ENCODE peak calls at places on chromosomes 3 and 15, in eight cellular contexts. One of them, this sample, is unnamed.

GRCh38 chr3:58559586-58559985 is 17.6 kb downstream of the FAM107A start:
- DNase-seq in SK-N-SH: no peak
- DNase-seq in H1: no peak
- DNase-seq in A549: no peak
- DNase-seq in ovary: no peak
- DNase-seq in transverse colon: no peak
- DNase-seq in K562: no peak
- DNase-seq in suprapubic skin: peak
- DNase-seq in this sample: no peak

GRCh38 chr3:69205385-69205784 is 83.0 kb upstream of the LMOD3 start:
- DNase-seq in SK-N-SH: no peak
- DNase-seq in H1: no peak
- DNase-seq in A549: no peak
- DNase-seq in ovary: no peak
- DNase-seq in transverse colon: no peak
- DNase-seq in K562: no peak
- DNase-seq in suprapubic skin: no peak
- DNase-seq in this sample: no peak

GRCh38 chr15:88785217-88785616 is 18.0 kb upstream of the ACAN start:
- DNase-seq in SK-N-SH: no peak
- DNase-seq in H1: no peak
- DNase-seq in A549: no peak
- DNase-seq in ovary: no peak
- DNase-seq in transverse colon: no peak
- DNase-seq in K562: no peak
- DNase-seq in suprapubic skin: no peak
- DNase-seq in this sample: no peak

GRCh38 chr3:127690106-127690505 is 17.4 kb downstream of the ABTB1 start:
- DNase-seq in SK-N-SH: no peak
- DNase-seq in H1: no peak
- DNase-seq in A549: peak
- DNase-seq in ovary: no peak
- DNase-seq in transverse colon: no peak
- DNase-seq in K562: no peak
- DNase-seq in suprapubic skin: no peak
- DNase-seq in this sample: peak

GRCh38 chr3:172155880-172156279 is 116.5 kb downstream of the FNDC3B start:
- DNase-seq in SK-N-SH: no peak
- DNase-seq in H1: no peak
- DNase-seq in A549: no peak
- DNase-seq in ovary: no peak
- DNase-seq in transverse colon: no peak
- DNase-seq in K562: no peak
- DNase-seq in suprapubic skin: no peak
- DNase-seq in this sample: no peak

GRCh38 chr15:64009798-64010241 is 36.5 kb downstream of the DAPK2 start:
- DNase-seq in SK-N-SH: no peak
- DNase-seq in H1: no peak
- DNase-seq in A549: no peak
- DNase-seq in ovary: no peak
- DNase-seq in transverse colon: no peak
- DNase-seq in K562: no peak
- DNase-seq in suprapubic skin: no peak
- DNase-seq in this sample: no peak

GRCh38 chr3:113070226-113071220 is 79.7 kb downstream of the GTPBP8 start:
- DNase-seq in SK-N-SH: no peak
- DNase-seq in H1: no peak
- DNase-seq in A549: peak
- DNase-seq in ovary: no peak
- DNase-seq in transverse colon: no peak
- DNase-seq in K562: no peak
- DNase-seq in suprapubic skin: no peak
- DNase-seq in this sample: no peak

GRCh38 chr15:63726491-63726890 is 107.3 kb downstream of the HERC1 start:
- DNase-seq in SK-N-SH: no peak
- DNase-seq in H1: no peak
- DNase-seq in A549: no peak
- DNase-seq in ovary: no peak
- DNase-seq in transverse colon: no peak
- DNase-seq in K562: no peak
- DNase-seq in suprapubic skin: no peak
- DNase-seq in this sample: no peak

GRCh38 chr15:38991701-38992100 is 427.1 kb upstream of the RASGRP1 start:
- DNase-seq in SK-N-SH: no peak
- DNase-seq in H1: no peak
- DNase-seq in A549: no peak
- DNase-seq in ovary: no peak
- DNase-seq in transverse colon: no peak
- DNase-seq in K562: no peak
- DNase-seq in suprapubic skin: no peak
- DNase-seq in this sample: no peak
- TF ChIP-seq EP300 in SK-N-SH: no peak
- TF ChIP-seq EP300 in H1: no peak
- TF ChIP-seq EP300 in A549: no peak
- TF ChIP-seq EP300 in ovary: no peak
- TF ChIP-seq EP300 in transverse colon: no peak
- TF ChIP-seq EP300 in K562: no peak
- TF ChIP-seq EP300 in suprapubic skin: no peak
- TF ChIP-seq EP300 in this sample: no peak

GRCh38 chr3:165645191-165645590 is 192.0 kb downstream of the BCHE start:
- DNase-seq in SK-N-SH: no peak
- DNase-seq in H1: no peak
- DNase-seq in A549: no peak
- DNase-seq in ovary: no peak
- DNase-seq in transverse colon: no peak
- DNase-seq in K562: no peak
- DNase-seq in suprapubic skin: no peak
- DNase-seq in this sample: no peak
- TF ChIP-seq EP300 in SK-N-SH: no peak
- TF ChIP-seq EP300 in H1: no peak
- TF ChIP-seq EP300 in A549: no peak
- TF ChIP-seq EP300 in ovary: no peak
- TF ChIP-seq EP300 in transverse colon: no peak
- TF ChIP-seq EP300 in K562: no peak
- TF ChIP-seq EP300 in suprapubic skin: no peak
- TF ChIP-seq EP300 in this sample: no peak

GRCh38 chr3:184227481-184227935 is 1.9 kb upstream of the VWA5B2 start:
- DNase-seq in SK-N-SH: peak
- DNase-seq in H1: no peak
- DNase-seq in A549: peak
- DNase-seq in ovary: no peak
- DNase-seq in transverse colon: peak
- DNase-seq in K562: peak
- DNase-seq in suprapubic skin: no peak
- DNase-seq in this sample: no peak
- TF ChIP-seq EP300 in SK-N-SH: no peak
- TF ChIP-seq EP300 in H1: no peak
- TF ChIP-seq EP300 in A549: no peak
- TF ChIP-seq EP300 in ovary: no peak
- TF ChIP-seq EP300 in transverse colon: no peak
- TF ChIP-seq EP300 in K562: no peak
- TF ChIP-seq EP300 in suprapubic skin: no peak
- TF ChIP-seq EP300 in this sample: no peak

GRCh38 chr3:73361591-73361990 is 263.1 kb downstream of the PDZRN3 start:
- DNase-seq in SK-N-SH: no peak
- DNase-seq in H1: no peak
- DNase-seq in A549: no peak
- DNase-seq in ovary: no peak
- DNase-seq in transverse colon: no peak
- DNase-seq in K562: no peak
- DNase-seq in suprapubic skin: no peak
- DNase-seq in this sample: no peak
- TF ChIP-seq EP300 in SK-N-SH: peak
- TF ChIP-seq EP300 in H1: no peak
- TF ChIP-seq EP300 in A549: no peak
- TF ChIP-seq EP300 in ovary: no peak
- TF ChIP-seq EP300 in transverse colon: no peak
- TF ChIP-seq EP300 in K562: no peak
- TF ChIP-seq EP300 in suprapubic skin: no peak
- TF ChIP-seq EP300 in this sample: no peak

DNA sequence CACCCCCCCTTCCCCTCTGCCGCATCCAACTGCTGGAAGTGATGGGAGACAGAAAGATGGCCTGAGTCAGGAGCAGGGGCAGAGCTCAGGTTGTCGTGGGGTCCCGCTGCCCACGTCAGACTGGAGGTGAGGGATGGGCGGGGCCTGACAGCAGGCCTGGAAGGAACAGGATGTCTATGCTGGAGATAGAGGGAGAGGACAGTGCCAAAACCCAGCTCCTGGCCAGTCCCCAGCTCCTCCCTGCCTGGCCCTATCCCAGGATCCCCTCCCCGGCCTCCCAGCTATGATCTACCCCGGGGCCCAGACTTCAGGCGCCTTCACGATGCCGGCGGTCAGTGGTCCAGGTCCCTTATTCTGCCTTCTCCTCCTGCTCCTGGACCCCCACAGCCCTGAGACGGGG is at the start of gene LMAN1L:
- DNase-seq in SK-N-SH: no peak
- DNase-seq in H1: no peak
- DNase-seq in A549: no peak
- DNase-seq in ovary: no peak
- DNase-seq in transverse colon: no peak
- DNase-seq in K562: no peak
- DNase-seq in suprapubic skin: no peak
- DNase-seq in this sample: no peak
- TF ChIP-seq EP300 in SK-N-SH: no peak
- TF ChIP-seq EP300 in H1: no peak
- TF ChIP-seq EP300 in A549: no peak
- TF ChIP-seq EP300 in ovary: no peak
- TF ChIP-seq EP300 in transverse colon: no peak
- TF ChIP-seq EP300 in K562: no peak
- TF ChIP-seq EP300 in suprapubic skin: no peak
- TF ChIP-seq EP300 in this sample: no peak

GRCh38 chr3:148974726-148975125 is 16.6 kb upstream of the GYG1 start:
- DNase-seq in SK-N-SH: no peak
- DNase-seq in H1: no peak
- DNase-seq in A549: no peak
- DNase-seq in ovary: no peak
- DNase-seq in transverse colon: no peak
- DNase-seq in K562: no peak
- DNase-seq in suprapubic skin: no peak
- DNase-seq in this sample: no peak

GRCh38 chr3:148970311-148970710 is 21.0 kb upstream of the GYG1 start:
- DNase-seq in SK-N-SH: no peak
- DNase-seq in H1: no peak
- DNase-seq in A549: no peak
- DNase-seq in ovary: no peak
- DNase-seq in transverse colon: no peak
- DNase-seq in K562: no peak
- DNase-seq in suprapubic skin: no peak
- DNase-seq in this sample: no peak

GRCh38 chr3:148975696-148976095 is 15.6 kb upstream of the GYG1 start:
- DNase-seq in SK-N-SH: no peak
- DNase-seq in H1: no peak
- DNase-seq in A549: no peak
- DNase-seq in ovary: peak
- DNase-seq in transverse colon: no peak
- DNase-seq in K562: no peak
- DNase-seq in suprapubic skin: no peak
- DNase-seq in this sample: no peak

GRCh38 chr3:148975277-148975676 is 16.1 kb upstream of the GYG1 start:
- DNase-seq in SK-N-SH: no peak
- DNase-seq in H1: no peak
- DNase-seq in A549: peak
- DNase-seq in ovary: peak
- DNase-seq in transverse colon: no peak
- DNase-seq in K562: no peak
- DNase-seq in suprapubic skin: no peak
- DNase-seq in this sample: no peak

DNA sequence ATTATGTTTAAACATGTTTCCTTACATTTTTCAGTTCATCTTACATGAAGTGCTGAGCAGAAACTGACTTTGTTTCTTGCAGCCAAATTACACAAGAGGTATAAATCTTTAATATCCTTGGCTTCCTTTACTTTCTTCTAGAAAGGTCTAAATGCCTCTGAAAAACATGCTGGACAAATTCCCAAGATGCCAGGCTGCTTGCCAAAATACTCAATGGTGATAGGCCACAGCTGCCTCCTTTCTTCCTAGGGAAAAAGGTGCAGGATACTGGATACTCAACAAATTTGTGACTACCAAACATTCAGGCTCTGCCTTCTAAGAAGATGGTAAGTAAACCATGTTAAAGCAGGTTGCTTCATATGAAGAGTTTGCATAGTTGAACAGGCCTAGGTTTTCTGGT is 19.5 kb upstream of the GYG1 start:
- DNase-seq in SK-N-SH: no peak
- DNase-seq in H1: no peak
- DNase-seq in A549: no peak
- DNase-seq in ovary: peak
- DNase-seq in transverse colon: no peak
- DNase-seq in K562: no peak
- DNase-seq in suprapubic skin: no peak
- DNase-seq in this sample: peak
- TF ChIP-seq EP300 in SK-N-SH: no peak
- TF ChIP-seq EP300 in H1: no peak
- TF ChIP-seq EP300 in A549: no peak
- TF ChIP-seq EP300 in ovary: no peak
- TF ChIP-seq EP300 in transverse colon: no peak
- TF ChIP-seq EP300 in K562: no peak
- TF ChIP-seq EP300 in suprapubic skin: no peak
- TF ChIP-seq EP300 in this sample: no peak